ENCODE peak calls at places on chromosomes 4 and X, in four cellular contexts. T is Calu3; C is natural killer cell treated with Interleukin-12 subunit alpha and Interleukin-12 subunit beta and Interleukin-15 and Interleukin-18, amount 100 ng/mL, for 72 hours; E is AG08396. G is an unnamed sample.

GRCh38 chr4:8600686-8601085 is 8.1 kb downstream of the CPZ start:
- DNase-seq in C (no peak), T (no peak), E (no peak), G (no peak)

GRCh38 chr4:183591301-183591700 is 67.7 kb downstream of the RWDD4 start:
- DNase-seq in T (no peak), C (no peak), E (no peak), G (no peak)

GRCh38 chrX:153777261-153778090 is 3.4 kb upstream of the SRPK3 start:
- DNase-seq in E (no peak), T (no peak), C (peak; percentile 56), G (no peak)

GRCh38 chr4:111136438-111136837 is 513.6 kb upstream of the PITX2 start:
- DNase-seq in C (no peak), T (peak; percentile 10), E (no peak), G (no peak)

GRCh38 chr4:47209833-47210232 is 178.5 kb downstream of the GABRB1 start:
- DNase-seq in E (peak; percentile 30), T (no peak), C (no peak), G (no peak)

GRCh38 chr4:2961411-2962098 is 1.7 kb downstream of the NOP14 start:
- DNase-seq in E (no peak), C (no peak), T (no peak), G (no peak)

GRCh38 chr4:74426101-74426500 is 18.8 kb upstream of the AREG start:
- DNase-seq in C (no peak), E (no peak), T (no peak), G (no peak)

GRCh38 chr4:38173935-38174334 is 213.7 kb downstream of the PTTG2 start:
- DNase-seq in T (no peak), C (no peak), E (no peak), G (no peak)

GRCh38 chr4:57110635-57111546 is 706 bp upstream of the IGFBP7 start:
- DNase-seq in T (no peak), E (peak; percentile 56), C (peak; percentile 77), G (peak; percentile 36)

GRCh38 chrX:137166591-137166990 is 132.8 kb upstream of the GPR101 start:
- DNase-seq in E (no peak), C (no peak), T (peak; percentile 1), G (no peak)

GRCh38 chr4:28225005-28225404 is 1364.4 kb downstream of the STIM2 start:
- DNase-seq in T (no peak), E (peak; percentile 8), C (no peak), G (no peak)

GRCh38 chr4:75895744-75896314 is 6.4 kb downstream of the PPEF2 start:
- DNase-seq in E (peak; percentile 47), T (peak; percentile 12), C (no peak), G (peak; percentile 67)

G was measured in small intestine.